ENCODE peak calls at places on chromosomes 4 and X, in five cellular contexts. One of them, this sample, is unnamed.

GRCh38 chr4:1477045-1477905 is 71.0 kb upstream of the NKX1-1 start:
- DNase-seq in upper lobe of left lung: peak; percentile 41
- DNase-seq in cardiac muscle cell: no peak
- DNase-seq in heart right ventricle: no peak
- DNase-seq in keratinocyte: no peak
- DNase-seq in this sample: no peak

GRCh38 chr4:110183643-110184042 is 14.8 kb downstream of the ELOVL6 start:
- DNase-seq in heart right ventricle: no peak
- DNase-seq in cardiac muscle cell: no peak
- DNase-seq in keratinocyte: no peak
- DNase-seq in upper lobe of left lung: no peak
- DNase-seq in this sample: peak; percentile 61

GRCh38 chr4:3440011-3440410 is 1.8 kb upstream of the HGFAC start:
- DNase-seq in cardiac muscle cell: no peak
- DNase-seq in heart right ventricle: no peak
- DNase-seq in keratinocyte: no peak
- DNase-seq in upper lobe of left lung: no peak
- DNase-seq in this sample: no peak

GRCh38 chr4:168167714-168168284 is 75.5 kb downstream of the ANXA10 start:
- DNase-seq in heart right ventricle: no peak
- DNase-seq in cardiac muscle cell: peak; percentile 10
- DNase-seq in upper lobe of left lung: no peak
- DNase-seq in keratinocyte: no peak
- DNase-seq in this sample: no peak

GRCh38 chr4:95155759-95156451 is 392.9 kb downstream of the UNC5C start:
- DNase-seq in keratinocyte: no peak
- DNase-seq in cardiac muscle cell: peak; percentile 69
- DNase-seq in heart right ventricle: no peak
- DNase-seq in upper lobe of left lung: no peak
- DNase-seq in this sample: peak; percentile 18

GRCh38 chr4:8442596-8443358 is 2.2 kb downstream of the TRMT44 start:
- DNase-seq in keratinocyte: no peak
- DNase-seq in upper lobe of left lung: no peak
- DNase-seq in heart right ventricle: no peak
- DNase-seq in cardiac muscle cell: no peak
- DNase-seq in this sample: no peak

GRCh38 chr4:176841730-176842129 is 49.0 kb upstream of the VEGFC start:
- DNase-seq in heart right ventricle: no peak
- DNase-seq in cardiac muscle cell: peak; percentile 49
- DNase-seq in keratinocyte: peak; percentile 42
- DNase-seq in upper lobe of left lung: no peak
- DNase-seq in this sample: peak; percentile 16

GRCh38 chr4:26062221-26062620 is 148.2 kb downstream of the SMIM20 start:
- DNase-seq in cardiac muscle cell: no peak
- DNase-seq in keratinocyte: no peak
- DNase-seq in heart right ventricle: no peak
- DNase-seq in upper lobe of left lung: no peak
- DNase-seq in this sample: no peak

GRCh38 chr4:80912350-80912749 is 118.2 kb upstream of the BMP3 start:
- DNase-seq in upper lobe of left lung: no peak
- DNase-seq in heart right ventricle: no peak
- DNase-seq in keratinocyte: no peak
- DNase-seq in cardiac muscle cell: no peak
- DNase-seq in this sample: no peak

GRCh38 chrX:153999359-154000037 is 20.2 kb downstream of the IRAK1 start:
- DNase-seq in heart right ventricle: no peak
- DNase-seq in upper lobe of left lung: no peak
- DNase-seq in cardiac muscle cell: no peak
- DNase-seq in keratinocyte: no peak
- DNase-seq in this sample: no peak

GRCh38 chr4:41169256-41169655 is 45.1 kb downstream of the APBB2 start:
- DNase-seq in cardiac muscle cell: no peak
- DNase-seq in upper lobe of left lung: no peak
- DNase-seq in heart right ventricle: no peak
- DNase-seq in keratinocyte: no peak
- DNase-seq in this sample: no peak

GRCh38 chrX:16479206-16479869 is 170.6 kb upstream of the S100G start:
- DNase-seq in keratinocyte: peak; percentile 62
- DNase-seq in upper lobe of left lung: no peak
- DNase-seq in heart right ventricle: no peak
- DNase-seq in cardiac muscle cell: no peak
- DNase-seq in this sample: peak; percentile 19

GRCh38 chrX:120499301-120500097 is 30.4 kb upstream of the LAMP2 start:
- DNase-seq in cardiac muscle cell: peak; percentile 74
- DNase-seq in upper lobe of left lung: no peak
- DNase-seq in heart right ventricle: no peak
- DNase-seq in keratinocyte: no peak
- DNase-seq in this sample: no peak

GRCh38 chrX:49838374-49838773 is 9.3 kb downstream of the PAGE4 start:
- DNase-seq in keratinocyte: no peak
- DNase-seq in cardiac muscle cell: peak; percentile 24
- DNase-seq in upper lobe of left lung: no peak
- DNase-seq in heart right ventricle: no peak
- DNase-seq in this sample: no peak

GRCh38 chrX:75273483-75273882 is 402 bp upstream of the UPRT start:
- DNase-seq in upper lobe of left lung: no peak
- DNase-seq in heart right ventricle: no peak
- DNase-seq in keratinocyte: no peak
- DNase-seq in cardiac muscle cell: peak; percentile 29
- DNase-seq in this sample: no peak

GRCh38 chr4:25654031-25654970 is 1.4 kb upstream of the SLC34A2 start:
- DNase-seq in keratinocyte: no peak
- DNase-seq in upper lobe of left lung: no peak
- DNase-seq in cardiac muscle cell: peak; percentile 36
- DNase-seq in heart right ventricle: no peak
- DNase-seq in this sample: no peak

GRCh38 chr4:44985938-44986337 is 259.6 kb upstream of the GNPDA2 start:
- DNase-seq in upper lobe of left lung: no peak
- DNase-seq in keratinocyte: no peak
- DNase-seq in cardiac muscle cell: no peak
- DNase-seq in heart right ventricle: no peak
- DNase-seq in this sample: no peak

GRCh38 chrX:13250831-13251612 is 68.8 kb downstream of the ATXN3L start:
- DNase-seq in keratinocyte: no peak
- DNase-seq in heart right ventricle: peak; percentile 48
- DNase-seq in cardiac muscle cell: peak; percentile 97
- DNase-seq in upper lobe of left lung: no peak
- DNase-seq in this sample: no peak

GRCh38 chr4:128061566-128062536 is 739 bp downstream of the LARP1B start:
- DNase-seq in upper lobe of left lung: no peak
- DNase-seq in heart right ventricle: peak; percentile 43
- DNase-seq in keratinocyte: no peak
- DNase-seq in cardiac muscle cell: peak; percentile 53
- DNase-seq in this sample: no peak

GRCh38 chr4:182385897-182386296 is 142.7 kb downstream of the TENM3 start:
- DNase-seq in upper lobe of left lung: no peak
- DNase-seq in heart right ventricle: no peak
- DNase-seq in cardiac muscle cell: no peak
- DNase-seq in keratinocyte: no peak
- DNase-seq in this sample: no peak

GRCh38 chr4:113901994-113902787 is 77.3 kb downstream of the ARSJ start:
- DNase-seq in cardiac muscle cell: no peak
- DNase-seq in keratinocyte: no peak
- DNase-seq in upper lobe of left lung: no peak
- DNase-seq in heart right ventricle: no peak
- DNase-seq in this sample: peak; percentile 23

GRCh38 chr4:44544158-44544557 is 95.5 kb upstream of the KCTD8 start:
- DNase-seq in keratinocyte: no peak
- DNase-seq in cardiac muscle cell: no peak
- DNase-seq in heart right ventricle: no peak
- DNase-seq in upper lobe of left lung: no peak
- DNase-seq in this sample: no peak

GRCh38 chrX:110108381-110108796 is 105.5 kb downstream of the TMEM164 start:
- DNase-seq in cardiac muscle cell: peak; percentile 80
- DNase-seq in keratinocyte: no peak
- DNase-seq in heart right ventricle: no peak
- DNase-seq in upper lobe of left lung: no peak
- DNase-seq in this sample: no peak

GRCh38 chrX:119570351-119570835 is 4.0 kb upstream of the UBE2A start:
- DNase-seq in keratinocyte: no peak
- DNase-seq in upper lobe of left lung: no peak
- DNase-seq in cardiac muscle cell: no peak
- DNase-seq in heart right ventricle: no peak
- DNase-seq in this sample: no peak

GRCh38 chr4:5954056-5954760 is 61.3 kb upstream of the CRMP1 start:
- DNase-seq in upper lobe of left lung: no peak
- DNase-seq in cardiac muscle cell: no peak
- DNase-seq in heart right ventricle: no peak
- DNase-seq in keratinocyte: no peak
- DNase-seq in this sample: no peak

GRCh38 chr4:170017252-170017651 is 8.9 kb downstream of the MFAP3L start:
- DNase-seq in upper lobe of left lung: no peak
- DNase-seq in keratinocyte: no peak
- DNase-seq in heart right ventricle: no peak
- DNase-seq in cardiac muscle cell: no peak
- DNase-seq in this sample: no peak

GRCh38 chr4:173191623-173192041 is 23.0 kb downstream of the GALNT7 start:
- DNase-seq in heart right ventricle: no peak
- DNase-seq in cardiac muscle cell: no peak
- DNase-seq in keratinocyte: no peak
- DNase-seq in upper lobe of left lung: no peak
- DNase-seq in this sample: no peak

GRCh38 chrX:76643590-76643989 is 216.1 kb downstream of the MAGEE1 start:
- DNase-seq in upper lobe of left lung: no peak
- DNase-seq in heart right ventricle: no peak
- DNase-seq in keratinocyte: no peak
- DNase-seq in cardiac muscle cell: no peak
- DNase-seq in this sample: no peak

GRCh38 chrX:151746502-151746901 is 12.0 kb downstream of the CNGA2 start:
- DNase-seq in heart right ventricle: no peak
- DNase-seq in keratinocyte: no peak
- DNase-seq in upper lobe of left lung: no peak
- DNase-seq in cardiac muscle cell: no peak
- DNase-seq in this sample: no peak

GRCh38 chrX:15675490-15675921 is 10.9 kb upstream of the CLTRN start:
- DNase-seq in keratinocyte: peak; percentile 70
- DNase-seq in heart right ventricle: peak; percentile 76
- DNase-seq in cardiac muscle cell: peak; percentile 77
- DNase-seq in upper lobe of left lung: peak; percentile 89
- DNase-seq in this sample: peak; percentile 49

GRCh38 chrX:152641256-152641875 is 3.7 kb downstream of the GABRQ start:
- DNase-seq in heart right ventricle: no peak
- DNase-seq in cardiac muscle cell: no peak
- DNase-seq in upper lobe of left lung: no peak
- DNase-seq in keratinocyte: no peak
- DNase-seq in this sample: no peak

GRCh38 chrX:104187931-104188330 is 21.7 kb downstream of the FAM199X start:
- DNase-seq in cardiac muscle cell: no peak
- DNase-seq in keratinocyte: no peak
- DNase-seq in upper lobe of left lung: no peak
- DNase-seq in heart right ventricle: no peak
- DNase-seq in this sample: no peak
- H3K36me3 ChIP-seq in cardiac muscle cell: peaks cover 67% of the 10 kb centered on the region
- H3K36me3 ChIP-seq in keratinocyte: no peaks in the 10 kb centered on the region
- H3K36me3 ChIP-seq in upper lobe of left lung: peaks cover 49% of the 10 kb centered on the region
- H3K36me3 ChIP-seq in heart right ventricle: peaks cover 12% of the 10 kb centered on the region
- H3K36me3 ChIP-seq in this sample: no peaks in the 10 kb centered on the region

GRCh38 chrX:155009994-155010472 is 12.5 kb downstream of the F8 start:
- DNase-seq in cardiac muscle cell: peak; percentile 75
- DNase-seq in heart right ventricle: peak; percentile 11
- DNase-seq in upper lobe of left lung: no peak
- DNase-seq in keratinocyte: no peak
- DNase-seq in this sample: no peak
- H3K27me3 ChIP-seq in cardiac muscle cell: no peaks in the 10 kb centered on the region
- H3K27me3 ChIP-seq in heart right ventricle: no peaks in the 10 kb centered on the region
- H3K27me3 ChIP-seq in upper lobe of left lung: no peaks in the 10 kb centered on the region
- H3K27me3 ChIP-seq in keratinocyte: no peaks in the 10 kb centered on the region
- H3K27me3 ChIP-seq in this sample: no peaks in the 10 kb centered on the region

DNA sequence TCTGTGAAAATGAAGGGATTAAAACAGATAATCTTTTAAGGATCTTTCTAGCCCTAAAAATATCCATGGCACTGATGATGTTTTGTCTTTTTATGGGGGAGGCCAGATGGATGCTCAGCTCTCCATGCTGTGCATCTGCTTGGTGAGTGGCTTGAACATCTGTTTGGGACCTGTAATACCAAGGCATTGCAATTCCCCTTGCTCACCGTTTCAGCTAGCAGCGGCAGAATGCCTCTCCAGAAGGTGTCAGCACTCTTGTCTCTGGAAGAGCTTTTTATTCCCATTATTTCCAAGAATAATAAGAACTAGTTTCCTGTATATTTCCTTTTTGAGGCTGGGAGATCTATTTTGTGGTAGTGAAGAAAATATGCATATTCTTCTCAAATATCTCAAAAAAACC is 151.9 kb upstream of the ANK2 start:
- DNase-seq in heart right ventricle: no peak
- DNase-seq in upper lobe of left lung: no peak
- DNase-seq in keratinocyte: no peak
- DNase-seq in cardiac muscle cell: peak; percentile 6
- DNase-seq in this sample: no peak
- TF ChIP-seq CTCF in heart right ventricle: no peak
- TF ChIP-seq CTCF in upper lobe of left lung: no peak
- TF ChIP-seq CTCF in keratinocyte: peak; percentile 18
- TF ChIP-seq CTCF in cardiac muscle cell: no peak
- TF ChIP-seq CTCF in this sample: no peak

GRCh38 chr4:184062769-184063168 is 154.9 kb downstream of the ENPP6 start:
- DNase-seq in cardiac muscle cell: no peak
- DNase-seq in keratinocyte: no peak
- DNase-seq in upper lobe of left lung: no peak
- DNase-seq in heart right ventricle: no peak
- DNase-seq in this sample: no peak

GRCh38 chr4:184061582-184061981 is 156.1 kb downstream of the ENPP6 start:
- DNase-seq in heart right ventricle: no peak
- DNase-seq in keratinocyte: no peak
- DNase-seq in upper lobe of left lung: no peak
- DNase-seq in cardiac muscle cell: no peak
- DNase-seq in this sample: no peak

GRCh38 chr4:184067931-184068554 is 149.6 kb downstream of the ENPP6 start:
- DNase-seq in keratinocyte: no peak
- DNase-seq in heart right ventricle: no peak
- DNase-seq in upper lobe of left lung: no peak
- DNase-seq in cardiac muscle cell: no peak
- DNase-seq in this sample: no peak

GRCh38 chr4:184064877-184065276 is 152.8 kb downstream of the ENPP6 start:
- DNase-seq in keratinocyte: no peak
- DNase-seq in heart right ventricle: no peak
- DNase-seq in cardiac muscle cell: no peak
- DNase-seq in upper lobe of left lung: no peak
- DNase-seq in this sample: no peak

DNA sequence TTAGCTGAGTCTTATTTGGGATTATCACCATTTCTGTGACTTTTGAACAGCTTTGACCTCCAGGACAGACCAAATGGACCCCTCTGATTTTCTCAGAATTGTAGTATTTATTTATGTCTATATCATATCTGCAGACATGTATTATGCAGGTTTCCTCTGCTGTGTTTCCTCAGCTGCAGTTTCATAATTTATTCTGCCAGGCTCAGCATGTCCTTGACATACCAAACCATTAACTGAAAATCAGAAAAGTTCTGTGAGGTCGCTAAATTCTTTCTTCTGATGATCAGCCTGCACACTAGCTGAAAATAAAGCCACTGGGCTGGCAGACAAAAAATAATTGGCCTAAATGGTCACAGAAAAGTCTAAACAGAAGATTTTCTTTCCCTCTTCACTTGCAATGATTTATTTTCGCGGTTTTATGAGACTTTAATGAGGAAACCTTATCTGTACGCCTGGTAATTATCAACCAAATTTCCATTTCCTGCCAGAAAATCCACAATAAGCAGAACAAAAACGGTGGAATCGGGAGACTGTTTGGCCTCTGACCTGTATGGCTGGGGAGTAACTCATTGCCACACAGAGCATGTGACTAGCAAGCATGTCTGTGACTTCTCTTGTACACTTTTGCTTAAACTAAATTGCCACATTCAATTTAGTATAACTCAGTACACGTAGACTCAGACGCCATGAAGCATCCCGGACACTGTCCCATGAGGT is 150.9 kb downstream of the ENPP6 start:
- DNase-seq in upper lobe of left lung: no peak
- DNase-seq in heart right ventricle: no peak
- DNase-seq in keratinocyte: no peak
- DNase-seq in cardiac muscle cell: no peak
- DNase-seq in this sample: no peak
- H3K36me3 ChIP-seq in upper lobe of left lung: no peaks in the 10 kb centered on the region
- H3K36me3 ChIP-seq in heart right ventricle: no peaks in the 10 kb centered on the region
- H3K36me3 ChIP-seq in keratinocyte: no peaks in the 10 kb centered on the region
- H3K36me3 ChIP-seq in cardiac muscle cell: no peaks in the 10 kb centered on the region
- H3K36me3 ChIP-seq in this sample: no peaks in the 10 kb centered on the region

This sample was measured in kidney epithelial cell.